ENCODE peak calls at places on chromosomes 4 and X, in four cellular contexts. J is MM.1S, P is GM23338, X is uterus. F is an unnamed sample.

GRCh38 chrX:15631637-15632036 is 30.9 kb upstream of the ACE2 start:
- DNase-seq in J (no peak), P (no peak), X (no peak), F (no peak)

GRCh38 chr4:26671111-26671510 is 87.2 kb downstream of the TBC1D19 start:
- DNase-seq in J (no peak), P (peak; percentile 22), X (no peak), F (no peak)

GRCh38 chr4:15754323-15754722 is 23.8 kb upstream of the CD38 start:
- DNase-seq in J (peak; percentile 84), P (no peak), X (no peak), F (peak; percentile 30)

GRCh38 chr4:120801171-120801758 is 121.3 kb downstream of the PRDM5 start:
- DNase-seq in J (no peak), P (no peak), X (no peak), F (peak; percentile 85)

GRCh38 chr4:183417356-183417755 is 27.1 kb upstream of the CDKN2AIP start:
- DNase-seq in J (no peak), P (no peak), X (no peak), F (no peak)

GRCh38 chr4:127730142-127730913 is at the start of gene SLC25A31:
- DNase-seq in J (no peak), P (peak; percentile 25), X (no peak), F (no peak)

GRCh38 chrX:13360146-13360545 is 40.3 kb upstream of the ATXN3L start:
- DNase-seq in J (peak; percentile 43), P (no peak), X (no peak), F (no peak)

GRCh38 chrX:106933538-106933961 is 13.3 kb downstream of the CLDN2 start:
- DNase-seq in J (no peak), P (no peak), X (no peak), F (peak; percentile 40)

GRCh38 chr4:101961144-101961543 is 170.6 kb downstream of the BANK1 start:
- DNase-seq in J (no peak), P (no peak), X (no peak), F (no peak)

GRCh38 chr4:17758459-17758858 is 23.0 kb downstream of the FAM184B start:
- DNase-seq in J (no peak), P (no peak), X (no peak), F (no peak)

GRCh38 chrX:132404266-132404665 is 84.6 kb downstream of the MBNL3 start:
- DNase-seq in J (no peak), P (no peak), X (no peak), F (no peak)

GRCh38 chr4:154492288-154492687 is 689 bp upstream of the DCHS2 start:
- DNase-seq in J (no peak), P (peak; percentile 33), X (no peak), F (no peak)

GRCh38 chrX:30278365-30278764 is 30.8 kb downstream of the NR0B1 start:
- DNase-seq in J (no peak), P (no peak), X (no peak), F (peak; percentile 59)

GRCh38 chrX:63713510-63713909 is 71.5 kb downstream of the ARHGEF9 start:
- DNase-seq in J (no peak), P (peak; percentile 2), X (no peak), F (no peak)

DNA sequence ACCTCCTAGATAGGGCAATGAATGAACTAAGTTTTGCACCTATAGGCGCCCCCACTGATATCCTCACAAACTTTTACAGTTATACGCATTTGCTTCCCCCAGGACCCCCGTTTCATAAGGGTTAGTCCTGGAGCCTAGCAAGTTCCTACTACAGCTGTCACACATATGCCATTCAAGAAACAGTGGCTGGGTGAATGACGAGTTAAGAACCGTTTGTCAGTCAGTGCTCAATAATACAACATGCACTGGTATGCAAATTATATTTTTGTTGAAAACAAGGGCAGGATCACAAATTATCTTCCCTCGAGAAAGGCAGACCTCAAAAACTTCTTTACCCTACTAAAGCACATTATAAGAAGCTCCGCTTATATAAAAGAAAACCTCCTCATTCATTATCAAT is 40.5 kb downstream of the AFAP1 start:
- DNase-seq in J (no peak), P (no peak), X (no peak), F (no peak)
- H3K27ac ChIP-seq in J (no peak overlapping the region), P (no peak overlapping the region), X (no peak overlapping the region), F (no peak overlapping the region)

GRCh38 chr4:77581724-77582123 is 23.9 kb upstream of the CXCL13 start:
- DNase-seq in J (peak; percentile 68), P (no peak), X (no peak), F (no peak)
- H3K4me3 ChIP-seq in J (no peak overlapping the region), P (no peak overlapping the region), X (no peak overlapping the region), F (no peak overlapping the region)

GRCh38 chrX:45006002-45006800 is 133.2 kb downstream of the KDM6A start:
- DNase-seq in J (no peak), P (peak; percentile 29), X (no peak), F (no peak)
- H3K27ac ChIP-seq in J (no peak overlapping the region), P (no peak overlapping the region), X (no peak overlapping the region), F (no peak overlapping the region)

GRCh38 chrX:42241421-42241820 is 318.1 kb upstream of the CASK start:
- DNase-seq in J (no peak), P (peak; percentile 4), X (no peak), F (no peak)

GRCh38 chrX:42242044-42242443 is 318.7 kb upstream of the CASK start:
- DNase-seq in J (no peak), P (no peak), X (no peak), F (no peak)

GRCh38 chrX:42247241-42247640 is 323.9 kb upstream of the CASK start:
- DNase-seq in J (no peak), P (no peak), X (no peak), F (no peak)

GRCh38 chrX:42248226-42248625 is 324.9 kb upstream of the CASK start:
- DNase-seq in J (no peak), P (no peak), X (no peak), F (no peak)

GRCh38 chrX:42246814-42247213 is 323.5 kb upstream of the CASK start:
- DNase-seq in J (no peak), P (no peak), X (no peak), F (no peak)
- H3K4me3 ChIP-seq in J (no peak overlapping the region), P (no peak overlapping the region), X (no peak overlapping the region), F (no peak overlapping the region)

GRCh38 chr4:1368421-1369090 is 21.5 kb downstream of the UVSSA start:
- DNase-seq in J (no peak), P (peak; percentile 60), X (no peak), F (no peak)
- H3K27ac ChIP-seq in J (no peak overlapping the region), P (no peak overlapping the region), X (no peak overlapping the region), F (no peak overlapping the region)